ENCODE peak calls at places on chromosomes 5 and 9, in nine cellular contexts. E is fibroblast of pulmonary artery; H is effector memory CD4-positive, alpha-beta T cell; L is A549; Y is IMR-90; U is cardiac fibroblast; I is dorsolateral prefrontal cortex; D is BJ; Q is body of pancreas. F is an unnamed sample.

GRCh38 chr9:106682420-106682819 is 180.5 kb upstream of the ZNF462 start:
- DNase-seq in E (peak; percentile 21), H (no peak), L (no peak), Y (no peak), U (no peak), I (no peak), D (no peak), Q (no peak), F (no peak)

GRCh38 chr9:113511856-113512761 is 48.6 kb downstream of the RGS3 start:
- DNase-seq in E (peak; percentile 35), H (peak; percentile 74), L (no peak), Y (peak; percentile 73), U (peak; percentile 48), I (no peak), D (no peak), Q (no peak), F (peak; percentile 68)

GRCh38 chr5:6713274-6714181 is at the start of gene TENT4A:
- DNase-seq in E (no peak), H (no peak), L (peak; percentile 92), Y (no peak), U (no peak), I (no peak), D (no peak), Q (no peak), F (no peak)

GRCh38 chr9:137797206-137798120 is 80.1 kb upstream of the CACNA1B start:
- DNase-seq in E (no peak), H (no peak), L (no peak), Y (no peak), U (no peak), I (no peak), D (no peak), Q (peak; percentile 80), F (no peak)

GRCh38 chr5:133371371-133372155 is 240.8 kb downstream of the FSTL4 start:
- DNase-seq in E (no peak), H (no peak), L (no peak), Y (no peak), U (no peak), I (no peak), D (no peak), Q (no peak), F (no peak)

GRCh38 chr9:112009656-112010055 is 113.0 kb downstream of the UGCG start:
- DNase-seq in E (peak; percentile 29), H (no peak), L (no peak), Y (no peak), U (peak; percentile 64), I (no peak), D (no peak), Q (no peak), F (no peak)

GRCh38 chr5:58759745-58760144 is 176.9 kb downstream of the RAB3C start:
- DNase-seq in E (peak; percentile 17), H (no peak), L (no peak), Y (no peak), U (peak; percentile 9), I (no peak), D (no peak), Q (no peak), F (peak; percentile 19)

GRCh38 chr9:87189006-87189405 is 241.7 kb upstream of the GAS1 start:
- DNase-seq in E (no peak), H (no peak), L (no peak), Y (peak; percentile 81), U (no peak), I (no peak), D (no peak), Q (no peak), F (no peak)

GRCh38 chr5:143471666-143472411 is 68.4 kb upstream of the NR3C1 start:
- DNase-seq in E (no peak), H (no peak), L (no peak), Y (peak; percentile 41), U (no peak), I (no peak), D (no peak), Q (no peak), F (no peak)

GRCh38 chr5:87400305-87400899 is 12.3 kb downstream of the CCNH start:
- DNase-seq in E (peak; percentile 68), H (no peak), L (peak; percentile 57), Y (peak; percentile 61), U (peak; percentile 72), I (no peak), D (no peak), Q (no peak), F (no peak)

GRCh38 chr9:112503170-112503569 is 16.5 kb downstream of the KIAA1958 start:
- DNase-seq in E (no peak), H (no peak), L (no peak), Y (no peak), U (no peak), I (no peak), D (no peak), Q (no peak), F (no peak)

DNA sequence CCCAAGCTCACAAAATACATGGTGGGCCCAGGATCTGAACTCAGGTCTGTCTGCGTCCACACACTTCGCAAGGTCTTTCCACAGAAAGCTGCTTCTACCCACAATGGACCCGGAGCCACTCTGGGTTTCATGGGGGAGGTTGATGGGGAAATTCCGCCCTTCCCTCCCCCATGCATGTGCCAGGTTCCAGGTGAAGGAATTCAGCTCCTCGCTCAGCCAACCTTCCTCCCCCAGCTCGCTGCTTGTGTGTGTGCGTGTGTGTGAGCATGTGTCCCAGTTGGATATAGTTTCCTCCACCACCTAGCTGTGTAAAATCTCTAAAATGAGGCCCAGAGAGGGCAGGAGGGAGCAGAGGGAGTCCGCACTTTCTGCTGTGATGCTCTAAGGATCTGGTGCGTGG is 1.0 kb downstream of the PTGS1 start:
- DNase-seq in E (no peak), H (no peak), L (no peak), Y (no peak), U (no peak), I (no peak), D (no peak), Q (no peak), F (no peak)
- H3K4me3 ChIP-seq in E (peak overlapping the region; percentile 70), H (no peak overlapping the region), L (no peak overlapping the region), Y (peak overlapping the region; percentile 81), U (peak overlapping the region; percentile 94), I (no peak overlapping the region), D (peak overlapping the region; percentile 53), Q (no peak overlapping the region), F (no peak overlapping the region)

GRCh38 chr5:2756764-2757163 is 5.3 kb upstream of the IRX2 start:
- DNase-seq in E (no peak), H (no peak), L (no peak), Y (no peak), U (no peak), I (no peak), D (no peak), Q (no peak), F (no peak)

GRCh38 chr5:2754621-2755370 is 3.3 kb upstream of the IRX2 start:
- DNase-seq in E (no peak), H (no peak), L (no peak), Y (no peak), U (peak; percentile 20), I (no peak), D (no peak), Q (no peak), F (no peak)

GRCh38 chr5:2755811-2756210 is 4.3 kb upstream of the IRX2 start:
- DNase-seq in E (no peak), H (no peak), L (no peak), Y (no peak), U (peak; percentile 29), I (no peak), D (no peak), Q (no peak), F (no peak)

GRCh38 chr5:2756211-2756746 is 4.8 kb upstream of the IRX2 start:
- DNase-seq in E (peak; percentile 52), H (no peak), L (peak; percentile 43), Y (peak; percentile 9), U (peak; percentile 70), I (no peak), D (peak; percentile 24), Q (no peak), F (no peak)

GRCh38 chr5:2755371-2755715 is 3.9 kb upstream of the IRX2 start:
- DNase-seq in E (no peak), H (no peak), L (no peak), Y (no peak), U (no peak), I (no peak), D (no peak), Q (no peak), F (no peak)
- H3K4me3 ChIP-seq in E (no peak overlapping the region), H (no peak overlapping the region), L (no peak overlapping the region), Y (no peak overlapping the region), U (no peak overlapping the region), I (no peak overlapping the region), D (no peak overlapping the region), Q (no peak overlapping the region), F (no peak overlapping the region)

DNA sequence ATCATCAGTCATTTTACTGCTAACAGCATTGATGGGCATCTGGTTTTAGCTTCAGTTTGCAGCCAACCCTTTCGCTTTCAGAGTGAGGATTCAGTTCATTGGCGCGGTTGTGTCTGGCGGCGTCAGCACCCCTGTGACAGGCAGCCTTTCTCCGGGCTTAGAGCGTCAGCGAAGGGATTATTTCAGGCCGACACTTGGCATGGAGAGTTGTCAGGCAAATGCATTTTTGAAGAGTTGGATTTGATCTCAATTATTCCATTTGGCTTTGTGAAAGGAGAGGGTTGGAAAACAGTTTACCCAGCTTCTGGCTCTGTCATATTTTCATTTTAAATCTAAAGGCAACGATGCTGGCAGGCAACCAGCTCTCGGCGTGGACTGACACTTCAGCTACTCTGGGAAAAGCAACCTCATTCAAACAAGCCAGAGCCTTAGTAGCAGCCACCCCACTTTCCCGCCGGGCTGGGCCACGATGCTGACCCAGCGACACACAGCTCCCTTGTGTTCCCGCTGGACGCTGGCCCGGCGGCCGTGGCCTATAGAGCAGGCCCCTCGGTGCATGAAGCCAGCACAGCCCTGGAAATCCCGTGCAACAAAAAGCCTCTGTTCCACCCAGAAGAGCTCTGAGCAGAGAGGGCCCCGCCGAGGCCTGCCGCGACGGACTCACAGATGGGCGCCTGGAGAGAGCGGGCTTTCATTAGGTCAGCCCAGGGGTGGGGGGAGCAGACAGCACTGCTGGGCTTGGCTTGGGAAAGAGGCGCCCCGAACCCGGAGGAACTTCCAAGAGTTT is 28.9 kb upstream of the LPCAT1 start:
- DNase-seq in E (peak; percentile 39), H (no peak), L (no peak), Y (no peak), U (peak; percentile 38), I (peak; percentile 92), D (no peak), Q (no peak), F (no peak)
- H3K4me3 ChIP-seq in E (no peak overlapping the region), H (no peak overlapping the region), L (no peak overlapping the region), Y (no peak overlapping the region), U (no peak overlapping the region), I (peak overlapping the region; percentile 19), D (no peak overlapping the region), Q (no peak overlapping the region), F (no peak overlapping the region)

DNA sequence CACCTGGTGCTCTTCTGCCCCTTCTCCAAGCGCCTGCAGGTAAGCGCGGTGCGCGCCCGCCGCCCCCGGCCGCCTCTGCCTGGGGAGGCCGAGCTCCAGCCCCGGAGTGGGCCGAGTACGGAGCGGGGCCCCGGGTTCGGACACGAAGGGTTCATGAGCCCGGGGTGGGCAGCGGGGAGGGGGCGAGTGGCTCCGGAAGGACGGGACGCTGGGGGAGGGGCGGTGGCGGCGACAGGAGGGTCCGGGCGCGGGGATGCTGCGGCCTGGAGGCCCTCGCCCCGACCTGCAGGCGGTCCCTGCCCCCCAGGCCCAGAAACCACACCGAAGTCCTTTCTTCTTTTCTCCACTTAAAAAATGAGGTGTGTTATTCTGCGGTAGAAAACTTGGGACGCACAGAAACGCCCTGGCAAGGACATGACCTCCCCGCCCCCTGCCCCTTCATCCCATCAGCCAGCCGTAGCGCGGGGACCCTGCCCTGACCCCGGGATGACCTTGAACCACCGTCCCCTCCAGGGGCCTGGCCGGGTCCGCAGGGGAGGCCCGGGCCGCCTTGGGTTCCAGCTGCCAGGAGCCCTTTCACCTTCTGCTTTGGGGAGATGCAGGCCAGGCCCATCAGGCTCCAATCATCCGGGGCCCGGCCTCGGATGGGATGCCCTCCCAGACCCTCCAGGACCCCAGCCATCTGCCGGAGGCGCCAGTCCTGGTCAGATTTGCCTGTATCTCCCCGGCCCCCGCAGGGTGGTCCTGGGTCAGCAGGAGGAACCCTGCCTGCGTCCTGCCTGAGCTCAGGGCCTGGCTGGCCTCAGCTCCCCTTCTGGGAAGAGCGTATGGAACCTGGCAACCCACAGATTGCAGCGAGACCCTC is 550 bp downstream of the DIPK1B start:
- DNase-seq in E (no peak), H (no peak), L (no peak), Y (no peak), U (no peak), I (no peak), D (no peak), Q (no peak), F (no peak)
- H3K4me3 ChIP-seq in E (peak overlapping the region; percentile 64), H (no peak overlapping the region), L (peak overlapping the region; percentile 66), Y (peak overlapping the region; percentile 48), U (peak overlapping the region; percentile 54), I (peak overlapping the region; percentile 63), D (no peak overlapping the region), Q (peak overlapping the region; percentile 28), F (no peak overlapping the region)